ENCODE peak calls at places on chromosomes 11 and 22, in five cellular contexts. K is heart right ventricle, Q is fibroblast of pulmonary artery, N is A673, D is dorsolateral prefrontal cortex. M is an unnamed sample.

GRCh38 chr22:37581534-37581933 is 1.6 kb upstream of the LGALS2 start:
- DNase-seq in K (peak), Q (no peak), N (no peak), D (no peak), M (no peak)

GRCh38 chr22:30636226-30637077 is 871 bp downstream of the SLC35E4 start:
- DNase-seq in Q (no peak), N (no peak), D (peak), K (no peak), M (peak)

GRCh38 chr22:49737101-49737551 is 90.5 kb downstream of the BRD1 start:
- DNase-seq in N (no peak), K (no peak), Q (no peak), D (no peak), M (no peak)

GRCh38 chr11:129279326-129280026 is 87.4 kb upstream of the ARHGAP32 start:
- DNase-seq in K (peak), N (peak), D (peak), Q (peak), M (peak)

GRCh38 chr11:79940165-79940564 is 499.3 kb upstream of the TENM4 start:
- DNase-seq in K (no peak), N (no peak), Q (no peak), D (no peak), M (no peak)

GRCh38 chr11:1548221-1549070 is 23.6 kb downstream of the DUSP8 start:
- DNase-seq in Q (peak), N (no peak), D (no peak), K (peak), M (no peak)

GRCh38 chr11:122108828-122109227 is 7.2 kb downstream of the BLID start:
- DNase-seq in N (no peak), D (no peak), K (no peak), Q (no peak), M (no peak)

GRCh38 chr11:10622957-10623787 is 54.7 kb upstream of the LYVE1 start:
- DNase-seq in K (peak), D (no peak), N (no peak), Q (no peak), M (no peak)

GRCh38 chr11:26078217-26078821 is 253.6 kb upstream of the ANO3 start:
- DNase-seq in Q (no peak), K (no peak), D (no peak), N (no peak), M (no peak)

GRCh38 chr11:59615132-59615636 is 390 bp downstream of the OSBP start:
- DNase-seq in D (peak), Q (no peak), K (peak), N (peak), M (peak)

GRCh38 chr22:21450858-21451331 is 16.3 kb upstream of the TMEM191C start:
- DNase-seq in N (no peak), K (peak), Q (no peak), D (no peak), M (no peak)

GRCh38 chr11:134045799-134046635 is 22.9 kb upstream of the JAM3 start:
- DNase-seq in Q (no peak), N (no peak), D (no peak), K (no peak), M (no peak)

GRCh38 chr11:25211635-25212251 is 714.9 kb downstream of the LUZP2 start:
- DNase-seq in Q (no peak), K (no peak), N (no peak), D (no peak), M (no peak)

GRCh38 chr22:42367980-42368378 is 64.2 kb downstream of the NFAM1 start:
- DNase-seq in Q (no peak), N (no peak), K (no peak), D (no peak), M (no peak)

GRCh38 chr11:122700676-122701075 is 45.2 kb downstream of the UBASH3B start:
- DNase-seq in D (no peak), K (no peak), N (no peak), Q (no peak), M (no peak)

GRCh38 chr11:31262761-31263160 is 106.8 kb downstream of the DCDC1 start:
- DNase-seq in Q (no peak), K (no peak), N (no peak), D (no peak), M (no peak)

GRCh38 chr22:46537946-46538815 is 761 bp upstream of the CELSR1 start:
- DNase-seq in N (peak), Q (peak), D (no peak), K (no peak), M (no peak)
- TF ChIP-seq CTCF in N (peak), Q (no peak), D (no peak), K (no peak), M (no peak)

GRCh38 chr11:5992604-5993251 is 5.9 kb upstream of the OR52L1 start:
- DNase-seq in Q (peak), N (peak), K (no peak), D (no peak), M (peak)
- TF ChIP-seq CTCF in Q (peak), N (peak), K (no peak), D (peak), M (peak)

GRCh38 chr11:126148317-126148716 is 63.1 kb downstream of the RPUSD4 start:
- DNase-seq in Q (no peak), K (no peak), D (no peak), N (no peak), M (no peak)

GRCh38 chr11:126150256-126150655 is 61.2 kb downstream of the RPUSD4 start:
- DNase-seq in Q (no peak), K (no peak), N (no peak), D (no peak), M (no peak)

GRCh38 chr11:126152152-126152551 is 59.3 kb downstream of the RPUSD4 start:
- DNase-seq in D (no peak), N (no peak), K (no peak), Q (no peak), M (no peak)

GRCh38 chr11:126147268-126148111 is 64.0 kb downstream of the RPUSD4 start:
- DNase-seq in Q (no peak), K (no peak), N (no peak), D (no peak), M (no peak)

GRCh38 chr11:126149759-126150236 is 61.7 kb downstream of the RPUSD4 start:
- DNase-seq in D (no peak), N (no peak), K (no peak), Q (no peak), M (no peak)
- TF ChIP-seq CTCF in D (no peak), N (no peak), K (no peak), Q (no peak), M (no peak)

DNA sequence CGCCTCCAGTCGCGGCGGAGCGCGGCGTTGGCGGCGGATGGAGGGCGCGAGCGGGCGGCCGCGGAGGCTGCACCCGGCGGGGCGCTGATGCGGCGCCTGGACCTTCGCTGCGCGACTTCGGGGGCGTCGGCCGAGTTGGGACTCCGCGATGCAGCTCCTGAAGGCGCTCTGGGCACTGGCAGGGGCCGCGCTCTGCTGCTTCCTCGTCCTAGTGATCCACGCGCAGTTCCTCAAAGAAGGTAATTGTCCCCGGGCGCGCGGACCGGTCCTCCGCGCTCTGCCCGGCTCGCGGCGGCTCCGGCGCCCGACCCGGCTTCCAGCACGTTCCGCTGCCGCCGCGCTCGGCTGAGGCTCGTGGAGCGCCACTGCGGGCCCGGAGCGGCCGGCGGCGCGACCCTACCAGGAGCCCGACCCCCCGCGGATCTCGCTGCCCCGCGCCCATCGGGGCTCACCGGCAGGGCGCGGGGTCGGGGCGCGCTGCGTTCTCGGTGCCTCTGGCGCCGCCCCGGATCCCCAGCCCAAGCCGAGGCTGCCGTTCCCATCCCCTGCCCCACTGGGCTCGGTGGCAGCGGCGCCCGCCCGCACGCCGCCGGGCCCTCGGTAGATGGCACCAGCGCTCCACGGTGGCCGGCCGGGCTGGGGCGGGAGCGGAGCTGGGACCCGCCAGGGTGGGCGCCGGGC is 1251.2 kb downstream of the BRD1 start:
- DNase-seq in N (peak), Q (no peak), D (peak), K (no peak), M (no peak)
- TF ChIP-seq CTCF in N (peak), Q (no peak), D (peak), K (peak), M (no peak)

GRCh38 chr11:93775289-93775688 is 8.8 kb upstream of the MED17 start:
- DNase-seq in Q (peak), N (peak), D (no peak), K (no peak), M (no peak)
- TF ChIP-seq CTCF in Q (peak), N (peak), D (no peak), K (no peak), M (no peak)

GRCh38 chr11:64522843-64523242 is 68.2 kb upstream of the SLC22A12 start:
- DNase-seq in D (no peak), Q (no peak), N (no peak), K (no peak), M (no peak)

GRCh38 chr11:64522036-64522435 is 69.0 kb upstream of the SLC22A12 start:
- DNase-seq in D (no peak), Q (no peak), N (no peak), K (no peak), M (no peak)

GRCh38 chr11:64518928-64519327 is 72.1 kb upstream of the SLC22A12 start:
- DNase-seq in N (no peak), D (no peak), K (no peak), Q (no peak), M (no peak)

GRCh38 chr11:64519541-64519940 is 71.5 kb upstream of the SLC22A12 start:
- DNase-seq in Q (no peak), K (no peak), D (no peak), N (no peak), M (no peak)

GRCh38 chr11:64520013-64520412 is 71.0 kb upstream of the SLC22A12 start:
- DNase-seq in Q (no peak), N (no peak), K (no peak), D (no peak), M (no peak)
- TF ChIP-seq CTCF in Q (no peak), N (no peak), K (no peak), D (no peak), M (no peak)

GRCh38 chr11:12092714-12093113 is 17.7 kb upstream of the MICAL2 start:
- DNase-seq in Q (no peak), N (no peak), K (no peak), D (no peak), M (no peak)

GRCh38 chr11:12090061-12090572 is 20.3 kb upstream of the MICAL2 start:
- DNase-seq in N (no peak), D (no peak), Q (peak), K (peak), M (no peak)

GRCh38 chr11:12089473-12089872 is 20.9 kb upstream of the MICAL2 start:
- DNase-seq in D (no peak), N (no peak), K (no peak), Q (no peak), M (no peak)

GRCh38 chr11:12090761-12091261 is 19.6 kb upstream of the MICAL2 start:
- DNase-seq in D (no peak), K (no peak), Q (no peak), N (no peak), M (no peak)

DNA sequence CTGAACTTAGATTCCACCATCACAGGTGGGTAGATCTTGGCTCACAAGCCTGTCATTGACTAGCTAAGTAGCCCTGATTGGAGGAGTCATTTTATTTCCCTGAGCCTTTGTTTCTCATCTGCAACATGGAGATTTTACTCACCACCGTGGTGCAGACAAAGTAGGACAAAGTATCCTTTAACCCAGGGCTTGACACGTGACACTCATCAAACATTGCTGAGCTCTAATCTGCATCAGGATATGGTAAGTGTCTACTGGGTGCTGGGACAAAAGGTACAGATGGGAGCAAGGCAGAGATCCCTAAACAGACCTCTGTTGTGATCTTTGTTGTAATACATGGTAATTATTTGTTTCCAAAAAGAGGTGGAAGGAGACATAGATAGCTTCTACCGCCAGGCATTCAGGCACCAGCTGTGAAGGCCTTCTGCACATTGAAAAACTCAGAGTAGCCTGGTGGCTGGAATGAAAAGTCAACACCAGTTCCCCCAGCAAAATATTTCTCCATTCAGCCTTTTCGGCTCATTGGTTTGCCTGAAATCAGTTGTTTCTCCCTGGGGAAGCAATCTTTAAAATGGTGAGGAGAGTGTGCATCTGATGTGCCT is 18.3 kb upstream of the MICAL2 start:
- DNase-seq in N (no peak), Q (no peak), D (no peak), K (no peak), M (no peak)
- TF ChIP-seq CTCF in N (no peak), Q (no peak), D (no peak), K (no peak), M (no peak)

GRCh38 chr11:34653851-34654490 is 33.1 kb downstream of the EHF start:
- DNase-seq in D (no peak), K (no peak), Q (peak), N (peak), M (no peak)
- TF ChIP-seq CTCF in D (no peak), K (no peak), Q (peak), N (no peak), M (no peak)

DNA sequence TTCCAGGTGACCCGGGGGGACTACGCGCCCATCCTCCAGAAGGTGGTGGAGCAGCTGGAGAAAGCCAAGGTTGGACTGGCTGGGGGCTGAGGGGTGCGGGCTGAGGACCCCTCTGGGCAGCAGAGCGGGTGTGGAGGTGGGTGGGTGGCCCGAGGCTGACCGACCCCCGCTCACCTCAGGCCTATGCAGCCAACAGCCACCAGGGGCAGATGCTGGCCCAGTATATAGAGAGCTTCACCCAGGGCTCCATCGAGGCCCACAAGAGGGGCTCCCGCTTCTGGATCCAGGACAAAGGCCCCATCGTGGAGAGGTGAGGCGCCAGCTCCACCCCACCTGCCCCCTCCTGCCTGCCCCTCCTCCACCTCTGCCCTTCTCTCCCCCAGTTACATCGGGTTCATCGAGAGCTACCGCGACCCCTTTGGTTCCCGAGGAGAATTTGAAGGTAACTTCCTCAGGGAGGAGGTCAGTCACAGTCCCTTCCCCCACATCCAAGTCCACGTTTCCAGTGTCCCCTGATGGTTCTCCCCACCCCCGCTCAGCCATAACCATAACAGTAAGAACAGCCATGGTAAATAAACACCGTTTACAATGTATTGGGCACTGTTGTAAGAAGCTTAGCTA is 11.2 kb downstream of the DPP3 start:
- DNase-seq in N (no peak), Q (no peak), K (no peak), D (no peak), M (no peak)
- TF ChIP-seq CTCF in N (peak), Q (peak), K (no peak), D (peak), M (no peak)